ENCODE peak calls at places on chromosomes 16 and 17, in four cellular contexts. R is NCI-H748 treated with DMSO at 0.1 percent for 48 hours, S is A172, Y is upper lobe of right lung. L is an unnamed sample.

GRCh38 chr17:3935825-3936355 is 19.6 kb upstream of the P2RX1 start:
- DNase-seq in Y (no peak), S (peak; percentile 55), R (no peak), L (no peak)

GRCh38 chr17:78131172-78132085 is 858 bp downstream of the TMC8 start:
- DNase-seq in Y (peak; percentile 79), R (no peak), S (no peak), L (peak; percentile 82)

GRCh38 chr17:55726440-55726839 is 3.8 kb upstream of the TMEM100 start:
- DNase-seq in Y (no peak), R (peak; percentile 14), S (peak; percentile 72), L (no peak)

GRCh38 chr17:35715416-35715815 is 16.0 kb upstream of the RASL10B start:
- DNase-seq in Y (no peak), S (no peak), R (no peak), L (no peak)

GRCh38 chr16:67943619-67944503 is at the start of gene LCAT:
- DNase-seq in R (no peak), Y (no peak), S (peak; percentile 50), L (peak; percentile 88)

GRCh38 chr17:6507535-6507934 is 48.8 kb downstream of the PITPNM3 start:
- DNase-seq in S (peak; percentile 97), R (no peak), Y (peak; percentile 33), L (no peak)

GRCh38 chr17:17089796-17090641 is 47.8 kb downstream of the MPRIP start:
- DNase-seq in R (no peak), S (no peak), Y (peak; percentile 37), L (no peak)

GRCh38 chr17:64084086-64084939 is 45.6 kb downstream of the ERN1 start:
- DNase-seq in Y (no peak), S (peak; percentile 74), R (no peak), L (no peak)

GRCh38 chr17:76529643-76530488 is 7.6 kb downstream of the CYGB start:
- DNase-seq in S (peak; percentile 29), Y (peak; percentile 87), R (no peak), L (peak; percentile 95)

GRCh38 chr17:74542166-74542565 is 3.7 kb downstream of the CD300C start:
- DNase-seq in R (no peak), S (no peak), Y (no peak), L (peak; percentile 64)

GRCh38 chr16:85800321-85800669 is 800 bp downstream of the COX4I1 start:
- DNase-seq in R (no peak), Y (no peak), S (no peak), L (peak; percentile 51)

GRCh38 chr16:80619824-80620223 is 79.0 kb downstream of the DYNLRB2 start:
- DNase-seq in Y (no peak), S (peak; percentile 67), R (no peak), L (no peak)

GRCh38 chr16:51812945-51813344 is 661.9 kb upstream of the SALL1 start:
- DNase-seq in S (no peak), R (no peak), Y (no peak), L (no peak)

GRCh38 chr17:42653179-42654124 is 5.6 kb upstream of the TUBG2 start:
- DNase-seq in Y (no peak), S (no peak), R (no peak), L (peak; percentile 89)